ENCODE peak calls at places on chromosomes 13 and 19, in four cellular contexts. D is SHP77, I is NCI-H524, G is left ventricle myocardium superior. U is an unnamed sample.

GRCh38 chr13:39311619-39312018 is 273.4 kb downstream of the NHLRC3 start:
- DNase-seq in D (no peak), G (peak), I (no peak), U (no peak)

GRCh38 chr13:79483302-79483701 is 2.3 kb downstream of the NDFIP2 start:
- DNase-seq in G (no peak), D (no peak), I (no peak), U (no peak)

GRCh38 chr19:42794751-42795150 is 29.3 kb upstream of the PSG8 start:
- DNase-seq in I (no peak), G (no peak), D (no peak), U (no peak)

GRCh38 chr13:25462301-25463125 is 90.7 kb downstream of the ATP8A2 start:
- DNase-seq in D (no peak), G (no peak), I (no peak), U (no peak)

GRCh38 chr13:113820813-113821651 is 42.8 kb downstream of the GAS6 start:
- DNase-seq in I (peak), D (no peak), G (peak), U (no peak)

GRCh38 chr13:110006304-110006703 is 219.9 kb upstream of the IRS2 start:
- DNase-seq in I (no peak), G (no peak), D (peak), U (no peak)

GRCh38 chr19:58021541-58022282 is 12.1 kb upstream of the ZSCAN1 start:
- DNase-seq in G (no peak), D (no peak), I (peak), U (peak)

GRCh38 chr13:51999525-51999924 is 11.7 kb downstream of the ATP7B start:
- DNase-seq in G (peak), D (no peak), I (peak), U (no peak)

GRCh38 chr13:88472316-88472715 is 801.1 kb downstream of the SLITRK5 start:
- DNase-seq in I (no peak), G (no peak), D (peak), U (no peak)

GRCh38 chr19:49387936-49388372 is at the start of gene KASH5:
- DNase-seq in D (no peak), G (peak), I (no peak), U (peak)

GRCh38 chr19:19297759-19298158 is 22.6 kb downstream of the SUGP1 start:
- DNase-seq in I (no peak), G (no peak), D (no peak), U (no peak)

GRCh38 chr13:66489586-66489985 is 740.5 kb downstream of the PCDH9 start:
- DNase-seq in I (no peak), D (no peak), G (no peak), U (no peak)

GRCh38 chr13:112161441-112162301 is 94.7 kb downstream of the SOX1 start:
- DNase-seq in D (no peak), I (no peak), G (no peak), U (no peak)

GRCh38 chr13:44895584-44895983 is 93.7 kb downstream of the NUFIP1 start:
- DNase-seq in G (no peak), D (no peak), I (no peak), U (no peak)

U was measured in central memory CD4-positive, alpha-beta T cell.